ENCODE peak calls at places on chromosomes 2 and 18, in six cellular contexts. C is NB4, N is K562, Z is HepG2, Q is endothelial cell of umbilical vein, H is A549. G is an unnamed sample.

GRCh38 chr2:12109363-12110017 is 363.1 kb downstream of the LPIN1 start:
- DNase-seq in C (no peak), Q (no peak), N (no peak), H (no peak), Z (peak; percentile 64), G (no peak)

GRCh38 chr2:152544626-152545025 is 172.6 kb downstream of the PRPF40A start:
- DNase-seq in Q (peak; percentile 40), N (no peak), H (no peak), Z (no peak), C (no peak), G (no peak)

GRCh38 chr2:214519258-214519818 is 108.5 kb downstream of the VWC2L start:
- DNase-seq in Q (no peak), C (no peak), N (no peak), H (no peak), Z (no peak), G (peak; percentile 46)

GRCh38 chr2:103353754-103354153 is 591.9 kb downstream of the TMEM182 start:
- DNase-seq in N (no peak), Z (no peak), H (no peak), Q (no peak), C (no peak), G (no peak)

GRCh38 chr2:139469985-139470384 is 689.8 kb upstream of the NXPH2 start:
- DNase-seq in H (no peak), Q (no peak), Z (no peak), N (no peak), C (no peak), G (no peak)

GRCh38 chr2:162365392-162365791 is 21.5 kb downstream of the GCA start:
- DNase-seq in H (no peak), Q (no peak), N (no peak), C (no peak), Z (no peak), G (no peak)

GRCh38 chr2:145186303-145186702 is 666.4 kb upstream of the ZEB2 start:
- DNase-seq in H (no peak), N (no peak), C (peak; percentile 52), Z (no peak), Q (no peak), G (no peak)

GRCh38 chr2:71452565-71452964 is 796 bp upstream of the DYSF start:
- DNase-seq in H (peak; percentile 40), N (peak; percentile 86), Z (no peak), Q (peak; percentile 42), C (peak; percentile 98), G (no peak)

GRCh38 chr18:12849548-12849947 is 34.5 kb downstream of the PTPN2 start:
- DNase-seq in N (no peak), H (no peak), C (no peak), Q (no peak), Z (no peak), G (no peak)

GRCh38 chr2:28602751-28603639 is 107.1 kb downstream of the PLB1 start:
- DNase-seq in H (no peak), Q (peak; percentile 29), C (peak; percentile 82), Z (no peak), N (no peak), G (no peak)

GRCh38 chr2:8574196-8575010 is 107.5 kb upstream of the ID2 start:
- DNase-seq in N (no peak), Q (no peak), H (no peak), C (peak; percentile 72), Z (peak; percentile 90), G (no peak)

GRCh38 chr2:231611273-231612198 is 18.9 kb downstream of the TEX44 start:
- DNase-seq in H (peak; percentile 92), N (peak; percentile 55), C (peak; percentile 88), Z (peak; percentile 59), Q (peak; percentile 55), G (no peak)

GRCh38 chr2:153880926-153881325 is 9.2 kb downstream of the GALNT13 start:
- DNase-seq in C (no peak), N (no peak), H (no peak), Z (no peak), Q (no peak), G (no peak)

GRCh38 chr2:20429528-20429927 is 17.3 kb upstream of the RHOB start:
- DNase-seq in Z (no peak), H (no peak), Q (no peak), N (no peak), C (no peak), G (no peak)

DNA sequence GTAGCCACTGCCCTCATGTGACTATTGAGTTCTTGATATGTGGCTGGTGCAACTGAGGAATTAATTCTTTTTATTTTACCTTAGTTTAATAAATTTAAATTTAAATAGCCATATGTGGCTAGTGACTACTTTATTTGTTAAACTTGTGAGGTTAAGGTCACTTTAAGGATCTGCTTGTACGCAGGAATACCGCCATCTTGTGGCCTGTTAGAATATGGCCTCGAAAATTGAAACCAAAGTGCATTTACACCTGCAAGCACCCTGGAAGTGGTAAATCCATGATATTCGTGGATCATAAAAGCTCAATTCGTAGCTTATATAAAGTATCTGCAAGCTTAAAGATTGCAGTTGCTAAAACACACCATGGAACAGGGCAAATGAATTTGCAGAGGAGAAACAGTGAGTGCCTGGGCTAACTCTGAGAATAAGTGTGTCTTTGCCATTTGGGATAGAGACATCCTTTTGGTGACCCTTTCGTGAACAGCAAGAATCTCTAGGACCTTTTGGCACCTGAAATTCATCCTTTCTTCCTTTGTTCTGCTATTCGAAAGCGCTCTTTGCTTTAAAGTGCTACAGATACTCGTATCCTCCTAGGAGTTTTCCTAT is 59.9 kb upstream of the REG3A start:
- DNase-seq in Q (peak; percentile 7), Z (peak; percentile 55), C (peak; percentile 70), N (peak; percentile 57), H (peak; percentile 19), G (peak; percentile 8)
- TF ChIP-seq MYC in Q (no peak), Z (no peak), C (no peak), N (no peak), H (no peak), G (no peak)

DNA sequence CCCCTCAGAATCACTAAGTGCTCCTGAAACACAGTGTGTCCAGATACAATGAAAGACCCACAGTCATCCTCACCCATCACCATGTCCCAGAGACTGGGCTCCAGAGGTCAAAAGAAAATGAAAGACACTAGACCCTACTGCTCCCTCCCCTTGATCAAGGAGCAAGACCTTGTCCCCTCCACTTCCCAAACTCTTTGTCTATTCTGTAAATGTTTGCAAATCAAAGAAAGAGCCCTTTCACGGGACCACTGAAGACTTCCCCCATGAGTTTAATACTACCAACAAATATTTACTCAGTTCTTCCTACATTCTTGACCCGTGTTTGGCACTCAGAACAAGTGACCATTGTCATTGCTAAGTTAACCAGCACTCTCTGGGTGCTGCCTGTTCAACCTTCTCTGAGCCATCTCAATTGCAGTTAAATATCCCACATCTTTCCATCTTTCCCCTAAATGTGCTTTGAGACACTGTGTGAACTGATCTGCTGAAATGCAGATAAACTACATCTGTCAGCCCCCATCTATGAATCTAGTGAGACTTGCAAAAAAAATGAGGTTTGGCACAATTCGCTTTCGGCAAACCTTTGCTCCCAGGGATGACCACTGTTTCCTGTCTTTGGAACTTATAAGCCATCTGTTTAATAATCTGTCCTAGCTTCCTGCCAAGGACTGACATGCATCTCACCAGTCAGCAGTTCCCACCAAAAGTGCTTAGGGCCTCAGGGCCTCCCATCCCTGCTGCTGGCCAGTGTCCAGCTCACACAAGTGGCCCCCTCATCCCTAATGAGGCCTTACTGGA is 170.3 kb downstream of the GFPT1 start:
- DNase-seq in Z (peak; percentile 100), C (no peak), Q (no peak), H (no peak), N (no peak), G (no peak)
- TF ChIP-seq MYC in Z (peak; percentile 69), C (no peak), Q (no peak), H (no peak), N (no peak), G (no peak)

GRCh38 chr2:172561270-172561669 is 5.4 kb downstream of the PDK1 start:
- DNase-seq in Z (no peak), C (no peak), N (no peak), Q (no peak), H (no peak), G (no peak)

GRCh38 chr2:172560721-172561120 is 4.8 kb downstream of the PDK1 start:
- DNase-seq in Q (no peak), Z (no peak), C (no peak), N (no peak), H (no peak), G (no peak)

GRCh38 chr2:172562298-172562697 is 6.4 kb downstream of the PDK1 start:
- DNase-seq in H (no peak), C (no peak), Z (no peak), Q (no peak), N (no peak), G (no peak)

DNA sequence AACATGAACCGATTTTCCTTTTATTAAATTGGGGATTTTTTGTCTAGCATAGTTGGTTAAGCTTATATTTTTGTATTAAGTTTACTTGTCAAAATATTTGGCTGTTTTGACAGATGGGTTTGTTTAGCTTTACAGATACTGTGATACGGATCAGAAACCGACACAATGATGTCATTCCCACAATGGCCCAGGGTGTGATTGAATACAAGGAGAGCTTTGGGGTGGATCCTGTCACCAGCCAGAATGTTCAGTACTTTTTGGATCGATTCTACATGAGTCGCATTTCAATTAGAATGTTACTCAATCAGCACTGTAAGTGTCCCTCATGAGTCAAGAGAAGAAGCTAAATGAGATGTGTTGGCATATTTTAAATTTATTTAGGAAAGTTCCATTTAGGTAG is 8.5 kb downstream of the PDK1 start:
- DNase-seq in N (peak; percentile 30), Z (no peak), C (no peak), Q (no peak), H (no peak), G (no peak)
- TF ChIP-seq MYC in N (no peak), Z (no peak), C (no peak), Q (no peak), H (no peak), G (no peak)

GRCh38 chr2:25824216-25824615 is 54.1 kb downstream of the ASXL2 start:
- DNase-seq in Z (no peak), Q (no peak), C (no peak), N (no peak), H (no peak), G (no peak)

GRCh38 chr2:25821225-25822056 is 56.8 kb downstream of the ASXL2 start:
- DNase-seq in N (no peak), Q (peak; percentile 88), Z (no peak), H (no peak), C (no peak), G (no peak)

GRCh38 chr2:25824718-25825117 is 53.6 kb downstream of the ASXL2 start:
- DNase-seq in N (no peak), Q (no peak), Z (no peak), C (no peak), H (no peak), G (no peak)

GRCh38 chr2:25825238-25825637 is 53.0 kb downstream of the ASXL2 start:
- DNase-seq in Q (no peak), Z (no peak), N (no peak), C (peak; percentile 38), H (no peak), G (no peak)

DNA sequence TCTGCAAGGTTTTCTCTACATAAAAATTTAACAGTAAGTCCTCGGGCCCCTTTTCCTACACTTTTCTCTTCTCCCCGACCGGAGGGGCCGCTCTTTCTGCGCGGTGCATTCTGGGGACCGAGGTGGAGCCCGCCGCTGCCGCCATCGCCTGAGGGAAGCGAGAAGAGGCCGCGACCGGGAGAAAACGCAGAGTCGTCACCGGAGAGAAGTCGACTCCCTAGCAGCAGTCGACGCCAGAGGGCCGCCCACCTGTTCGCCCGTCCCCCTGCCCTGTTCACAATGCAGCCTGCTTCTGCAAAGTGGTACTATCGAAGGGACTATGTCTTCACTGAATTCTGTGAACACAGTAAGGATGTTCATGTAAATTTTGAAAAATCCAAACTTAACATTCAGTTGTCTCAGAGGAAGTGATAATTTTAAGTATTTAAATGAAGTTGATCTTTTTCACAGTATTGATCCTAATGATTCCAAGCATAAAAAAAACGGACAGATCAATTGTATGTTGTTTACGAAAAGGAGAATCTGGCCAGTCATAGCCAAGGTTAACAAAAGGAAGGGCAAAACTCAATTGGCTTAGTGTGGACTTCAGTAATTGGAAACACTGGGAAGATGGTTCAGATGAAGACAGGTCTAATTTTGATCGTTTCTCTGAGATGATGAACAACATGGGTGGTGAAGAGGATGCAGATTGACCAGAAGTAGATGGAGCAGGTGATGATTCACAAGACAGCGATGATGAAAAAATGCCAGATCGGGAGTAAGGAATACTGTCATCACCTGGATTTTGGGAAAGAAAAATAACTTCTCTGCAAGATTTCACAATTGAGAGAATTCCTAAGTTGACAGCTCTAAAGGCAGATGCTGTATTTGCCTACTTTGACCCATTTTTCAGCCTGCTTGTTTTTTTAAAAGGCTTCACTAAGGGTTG is 55.8 kb downstream of the ASXL2 start:
- DNase-seq in Q (peak; percentile 54), C (no peak), H (no peak), Z (no peak), N (no peak), G (no peak)
- TF ChIP-seq MYC in Q (no peak), C (no peak), H (no peak), Z (no peak), N (no peak), G (no peak)

G was measured in GM12878.